ENCODE peak calls at places on chromosomes 3 and 15, in ten cellular contexts. O is T-helper 9 cell; N is NCI-H1092; W is NCI-H1105; E is AG08395; D is mucosa of gallbladder; J is NCI-H1417; Y is dorsolateral prefrontal cortex; M is activated CD4-positive, alpha-beta T cell treated with anti-CD3 and anti-CD28 coated beads, Interleukin-2, amount 50 U/mL, for 24 hours; K is stimulated activated CD8-positive, alpha-beta memory T cell treated with anti-CD3 and anti-CD28 coated beads, Interleukin-15, amount 100 ng/mL, for 48 hours. V is an unnamed sample.
A peak's percentile ranks its signal among the peaks of the same experiment; 100 is the strongest.

GRCh38 chr3:99537416-99537815 is 101.0 kb upstream of the COL8A1 start:
- DNase-seq in O (no peak), N (no peak), W (no peak), E (no peak), D (no peak), J (no peak), Y (no peak), M (no peak), K (no peak), V (no peak)

GRCh38 chr3:57079221-57079831 is 18.9 kb downstream of the SPATA12 start:
- DNase-seq in O (no peak), N (no peak), W (no peak), E (peak; percentile 49), D (no peak), J (peak; percentile 64), Y (no peak), M (no peak), K (no peak), V (peak; percentile 22)

GRCh38 chr15:63891079-63891762 is 57.5 kb upstream of the HERC1 start:
- DNase-seq in O (peak; percentile 75), N (peak; percentile 34), W (peak; percentile 26), E (peak; percentile 81), D (peak; percentile 82), J (peak; percentile 65), Y (peak; percentile 86), M (peak; percentile 65), K (peak; percentile 56), V (peak; percentile 42)

GRCh38 chr3:113436794-113437193 is 4.5 kb downstream of the CFAP44 start:
- DNase-seq in O (no peak), N (no peak), W (no peak), E (peak; percentile 6), D (no peak), J (no peak), Y (no peak), M (no peak), K (no peak), V (no peak)

GRCh38 chr3:52983336-52983807 is 62.5 kb downstream of the SFMBT1 start:
- DNase-seq in O (peak; percentile 40), N (no peak), W (no peak), E (no peak), D (no peak), J (no peak), Y (no peak), M (peak; percentile 65), K (peak; percentile 47), V (no peak)

GRCh38 chr3:12741205-12741604 is 17.9 kb downstream of the TMEM40 start:
- DNase-seq in O (no peak), N (no peak), W (no peak), E (no peak), D (no peak), J (no peak), Y (no peak), M (no peak), K (no peak), V (no peak)

GRCh38 chr3:132404276-132404675 is 13.0 kb upstream of the DNAJC13 start:
- DNase-seq in O (no peak), N (no peak), W (no peak), E (no peak), D (no peak), J (no peak), Y (no peak), M (no peak), K (no peak), V (no peak)

GRCh38 chr3:58392191-58392590 is 41.4 kb downstream of the PDHB start:
- DNase-seq in O (no peak), N (no peak), W (no peak), E (no peak), D (no peak), J (no peak), Y (no peak), M (no peak), K (no peak), V (no peak)

GRCh38 chr3:113038326-113038725 is 47.5 kb downstream of the GTPBP8 start:
- DNase-seq in O (no peak), N (no peak), W (no peak), E (peak; percentile 14), D (peak; percentile 51), J (no peak), Y (no peak), M (no peak), K (no peak), V (no peak)

GRCh38 chr15:82139823-82140268 is 94.0 kb upstream of the MEX3B start:
- DNase-seq in O (no peak), N (no peak), W (peak; percentile 10), E (peak; percentile 57), D (no peak), J (peak; percentile 34), Y (no peak), M (no peak), K (no peak), V (no peak)

GRCh38 chr3:153640689-153641308 is 478.8 kb downstream of the RAP2B start:
- DNase-seq in O (no peak), N (no peak), W (no peak), E (no peak), D (no peak), J (no peak), Y (no peak), M (no peak), K (no peak), V (no peak)

GRCh38 chr15:73333001-73333400 is 35.8 kb downstream of the HCN4 start:
- DNase-seq in O (no peak), N (no peak), W (no peak), E (no peak), D (no peak), J (no peak), Y (no peak), M (no peak), K (no peak), V (no peak)

GRCh38 chr3:48186993-48187578 is 1.1 kb downstream of the CDC25A start:
- DNase-seq in O (no peak), N (no peak), W (no peak), E (no peak), D (no peak), J (peak; percentile 32), Y (no peak), M (no peak), K (no peak), V (no peak)

GRCh38 chr3:177340243-177340830 is 143.1 kb upstream of the TBL1XR1 start:
- DNase-seq in O (no peak), N (no peak), W (no peak), E (no peak), D (no peak), J (no peak), Y (no peak), M (no peak), K (no peak), V (no peak)

V was measured in NCI-H1930.